ENCODE peak calls at places on chromosomes 6 and 20, in six cellular contexts. N, H, D, K, T and J are unnamed samples.

GRCh38 chr6:82955841-82956240 is 109.8 kb downstream of the UBE3D start:
- DNase-seq in T (no peak), D (no peak), N (peak), K (no peak), H (peak), J (no peak)

GRCh38 chr6:167759912-167760311 is 66.8 kb upstream of the AFDN start:
- DNase-seq in D (no peak), N (no peak), K (no peak), T (no peak), H (no peak), J (no peak)

GRCh38 chr6:112199001-112199403 is 55.4 kb downstream of the LAMA4 start:
- DNase-seq in T (no peak), H (no peak), D (no peak), K (no peak), N (no peak), J (no peak)

GRCh38 chr6:15631380-15631913 is 31.4 kb downstream of the DTNBP1 start:
- DNase-seq in K (no peak), D (no peak), H (no peak), N (no peak), T (no peak), J (no peak)

GRCh38 chr6:163579880-163580295 is 165.4 kb downstream of the QKI start:
- DNase-seq in T (no peak), N (no peak), K (no peak), D (no peak), H (peak), J (no peak)

GRCh38 chr6:168301648-168302398 is 17.8 kb downstream of the DACT2 start:
- DNase-seq in H (no peak), K (peak), N (no peak), T (no peak), D (peak), J (no peak)

GRCh38 chr20:56343861-56344381 is 14.9 kb upstream of the FAM210B start:
- DNase-seq in H (peak), T (no peak), D (no peak), N (peak), K (peak), J (peak)

GRCh38 chr6:112311950-112312547 is 35.1 kb upstream of the RFPL4B start:
- DNase-seq in T (no peak), D (peak), K (peak), H (no peak), N (no peak), J (peak)

GRCh38 chr20:44496976-44497375 is 21.3 kb downstream of the TTPAL start:
- DNase-seq in N (peak), K (no peak), H (peak), D (peak), T (no peak), J (no peak)

GRCh38 chr6:12572884-12573824 is 143.4 kb upstream of the PHACTR1 start:
- DNase-seq in N (peak), T (no peak), K (peak), H (peak), D (peak), J (no peak)

GRCh38 chr20:42494290-42494689 is 695.4 kb downstream of the PTPRT start:
- DNase-seq in H (no peak), D (peak), K (no peak), T (no peak), N (no peak), J (no peak)

GRCh38 chr6:98487612-98488011 is 346.8 kb upstream of the POU3F2 start:
- DNase-seq in H (no peak), T (no peak), D (no peak), N (no peak), K (no peak), J (peak)

GRCh38 chr20:11182715-11183114 is 508.9 kb upstream of the JAG1 start:
- DNase-seq in D (no peak), K (no peak), T (no peak), H (peak), N (no peak), J (no peak)

GRCh38 chr6:111628117-111628866 is 22.6 kb upstream of the TRAF3IP2 start:
- DNase-seq in H (no peak), K (no peak), D (no peak), T (no peak), N (no peak), J (peak)

GRCh38 chr20:12053348-12053747 is 135.7 kb downstream of the BTBD3 start:
- DNase-seq in K (peak), H (peak), D (peak), T (no peak), N (peak), J (no peak)

GRCh38 chr20:18613553-18613952 is 25.7 kb downstream of the DTD1 start:
- DNase-seq in K (no peak), N (peak), T (no peak), D (no peak), H (no peak), J (no peak)

GRCh38 chr6:132888701-132889100 is 74.3 kb downstream of the RPS12 start:
- DNase-seq in H (peak), T (no peak), D (no peak), N (peak), K (no peak), J (no peak)

GRCh38 chr6:106883808-106884262 is 90.7 kb downstream of the CD24 start:
- DNase-seq in D (no peak), K (peak), H (peak), N (no peak), T (no peak), J (peak)

GRCh38 chr20:31894980-31895675 is 24.7 kb downstream of the TTLL9 start:
- DNase-seq in D (peak), K (peak), T (no peak), N (peak), H (peak), J (peak)

GRCh38 chr20:56358600-56359211 is at the start of gene FAM210B:
- DNase-seq in D (peak), T (peak), K (peak), H (peak), N (peak), J (peak)

GRCh38 chr6:168355716-168356522 is 36.3 kb upstream of the DACT2 start:
- DNase-seq in K (peak), N (peak), H (peak), D (peak), T (no peak), J (peak)

GRCh38 chr6:129901910-129902309 is 40.8 kb upstream of the TMEM244 start:
- DNase-seq in N (peak), K (no peak), D (no peak), H (peak), T (no peak), J (no peak)

GRCh38 chr6:129264480-129265045 is 381.6 kb downstream of the LAMA2 start:
- DNase-seq in N (peak), T (no peak), K (no peak), D (no peak), H (no peak), J (no peak)

GRCh38 chr20:41664584-41664983 is 46.4 kb upstream of the CHD6 start:
- DNase-seq in D (peak), H (peak), T (no peak), N (no peak), K (peak), J (peak)

GRCh38 chr6:144131248-144131709 is 19.0 kb upstream of the STX11 start:
- DNase-seq in T (no peak), N (peak), D (no peak), H (peak), K (no peak), J (no peak)

GRCh38 chr20:24708411-24709295 is 239.2 kb downstream of the SYNDIG1 start:
- DNase-seq in H (no peak), T (no peak), N (no peak), K (peak), D (no peak), J (peak)

GRCh38 chr6:158818008-158818579 is 1.1 kb downstream of the EZR start:
- DNase-seq in D (peak), N (peak), H (peak), K (peak), T (peak), J (peak)

GRCh38 chr6:68826501-68826900 is 191.4 kb downstream of the ADGRB3 start:
- DNase-seq in K (peak), T (no peak), D (no peak), N (no peak), H (no peak), J (no peak)

GRCh38 chr6:166716910-166717617 is 90.0 kb upstream of the RPS6KA2 start:
- DNase-seq in T (no peak), H (no peak), K (no peak), N (no peak), D (no peak), J (no peak)

GRCh38 chr6:41964201-41964887 is 22.7 kb upstream of the CCND3 start:
- DNase-seq in D (no peak), H (no peak), T (no peak), K (no peak), N (no peak), J (no peak)

GRCh38 chr6:135871878-135872277 is 20.4 kb downstream of the PDE7B start:
- DNase-seq in N (peak), D (no peak), H (peak), K (no peak), T (no peak), J (no peak)

GRCh38 chr20:43767686-43768474 is 41.1 kb upstream of the GTSF1L start:
- DNase-seq in D (peak), K (no peak), H (peak), N (no peak), T (no peak), J (no peak)

GRCh38 chr20:37972256-37973058 is 60.8 kb downstream of the TTI1 start:
- DNase-seq in K (no peak), H (no peak), D (no peak), T (no peak), N (no peak), J (no peak)

GRCh38 chr6:16543491-16543890 is 217.8 kb downstream of the ATXN1 start:
- DNase-seq in D (no peak), N (no peak), K (no peak), H (no peak), T (no peak), J (no peak)

GRCh38 chr20:63006611-63007471 is at the start of gene BHLHE23:
- DNase-seq in K (peak), T (no peak), D (no peak), H (no peak), N (no peak), J (peak)

GRCh38 chr6:135521431-135521830 is 23.9 kb upstream of the AHI1 start:
- DNase-seq in H (peak), K (no peak), N (peak), T (no peak), D (no peak), J (no peak)

GRCh38 chr6:77136086-77136485 is 327.2 kb downstream of the HTR1B start:
- DNase-seq in K (no peak), D (no peak), H (peak), T (no peak), N (no peak), J (no peak)

GRCh38 chr20:57298457-57298856 is 31.1 kb upstream of the SPO11 start:
- DNase-seq in T (no peak), K (no peak), H (no peak), D (peak), N (no peak), J (no peak)